ENCODE peak calls at places on chromosomes 7 and 10, in ten cellular contexts. K is CMK; X is WTC11; P is activated CD4-positive, alpha-beta memory T cell treated with anti-CD3 and anti-CD28 coated beads for 36 hours; Y is neuronal stem cell; V is stimulated activated CD4-positive, alpha-beta T cell treated with anti-CD3 and anti-CD28 coated beads, Interleukin-2, amount 100 ng/mL, for 48 hours; N is left colon; I is ELR; D is stimulated activated CD8-positive, alpha-beta memory T cell treated with anti-CD3 and anti-CD28 coated beads, Interleukin-4, amount 100 ng/mL, for 1 hour; C is GM03348. Q is an unnamed sample.

GRCh38 chr10:89283174-89283987 is 18.5 kb upstream of the IFIT2 start:
- DNase-seq in N (no peak), Y (no peak), V (no peak), X (no peak), D (no peak), P (no peak), I (peak; percentile 73), C (peak; percentile 43), K (no peak), Q (no peak)

GRCh38 chr10:28928484-28928883 is 251.2 kb downstream of the BAMBI start:
- DNase-seq in P (no peak), I (peak; percentile 27), V (no peak), K (no peak), Y (no peak), C (no peak), D (no peak), X (no peak), N (no peak), Q (no peak)

GRCh38 chr10:98577578-98577977 is 130.8 kb upstream of the HPS1 start:
- DNase-seq in P (no peak), I (no peak), V (no peak), K (no peak), D (no peak), X (no peak), N (no peak), Y (no peak), C (no peak), Q (peak; percentile 21)

GRCh38 chr7:44748948-44749731 is 493 bp downstream of the ZMIZ2 start:
- DNase-seq in K (no peak), Y (no peak), P (peak; percentile 34), V (no peak), D (no peak), C (no peak), X (no peak), N (no peak), I (peak; percentile 21), Q (no peak)

GRCh38 chr10:84088626-84089025 is 50.7 kb upstream of the GHITM start:
- DNase-seq in K (no peak), Y (no peak), I (no peak), P (no peak), D (no peak), V (no peak), X (no peak), N (no peak), C (no peak), Q (no peak)

GRCh38 chr10:72292223-72292691 is 18.5 kb downstream of the DDIT4 start:
- DNase-seq in K (no peak), I (peak; percentile 39), V (no peak), X (no peak), Y (no peak), P (peak; percentile 89), N (peak; percentile 44), C (no peak), D (no peak), Q (no peak)

GRCh38 chr10:117241541-117242462 is 888 bp downstream of the SLC18A2 start:
- DNase-seq in K (no peak), N (no peak), D (no peak), Y (no peak), P (no peak), X (peak; percentile 47), I (no peak), C (peak; percentile 62), V (no peak), Q (peak; percentile 13)

GRCh38 chr10:102434251-102434913 is 2.0 kb upstream of the CUEDC2 start:
- DNase-seq in X (no peak), Y (no peak), P (no peak), I (peak; percentile 59), N (no peak), V (no peak), K (peak; percentile 70), D (no peak), C (peak; percentile 80), Q (no peak)

GRCh38 chr7:10838205-10838604 is 135.5 kb upstream of the PHF14 start:
- DNase-seq in V (no peak), D (no peak), I (no peak), C (no peak), N (no peak), Y (no peak), P (no peak), X (no peak), K (no peak), Q (no peak)

GRCh38 chr10:117955171-117955570 is 91.6 kb downstream of the RAB11FIP2 start:
- DNase-seq in C (peak; percentile 35), D (no peak), N (no peak), V (no peak), I (no peak), X (no peak), P (no peak), K (no peak), Y (no peak), Q (no peak)

GRCh38 chr10:89391882-89392756 is at the start of gene IFIT1:
- DNase-seq in P (peak; percentile 47), C (peak; percentile 83), I (peak; percentile 92), X (no peak), D (no peak), V (no peak), N (peak; percentile 48), Y (no peak), K (peak; percentile 33), Q (peak; percentile 87)

GRCh38 chr10:6786579-6787031 is 206.5 kb upstream of the PRKCQ start:
- DNase-seq in I (peak; percentile 74), V (no peak), X (no peak), C (peak; percentile 60), K (no peak), Y (no peak), D (no peak), P (no peak), N (no peak), Q (peak; percentile 21)

GRCh38 chr7:1851731-1852531 is 181.9 kb downstream of the ELFN1 start:
- DNase-seq in I (no peak), D (no peak), Y (no peak), V (no peak), K (no peak), N (peak; percentile 1), X (peak; percentile 12), P (no peak), C (no peak), Q (no peak)

GRCh38 chr10:126208736-126209317 is 179.4 kb downstream of the ADAM12 start:
- DNase-seq in N (no peak), V (no peak), P (no peak), X (no peak), C (no peak), Y (no peak), D (no peak), I (no peak), K (no peak), Q (peak; percentile 1)